ENCODE peak calls at places on chromosomes 13 and 19, in nine cellular contexts. One of them, this sample, is unnamed.
A peak's percentile ranks its signal among the peaks of the same experiment; 100 is the strongest.

GRCh38 chr13:20182231-20182846 is 10.4 kb downstream of the GJB2 start:
- DNase-seq in nephron progenitor cell: peak; percentile 59
- DNase-seq in stimulated activated CD4-positive, alpha-beta T cell treated with anti-CD3 and anti-CD28 coated beads, TNF-alpha, amount 100 ng/mL, for 1 hour: peak; percentile 17
- DNase-seq in activated CD4-positive, alpha-beta memory T cell treated with anti-CD3 and anti-CD28 coated beads for 36 hours: peak; percentile 59
- DNase-seq in choroid plexus epithelial cell: peak; percentile 89
- DNase-seq in right cardiac atrium: no peak
- DNase-seq in smooth muscle cell of the brain vasculature: peak; percentile 32
- DNase-seq in heart right ventricle: no peak
- DNase-seq in Caco-2: peak; percentile 77
- DNase-seq in this sample: no peak

GRCh38 chr13:19864018-19864338 is 529 bp upstream of the ZMYM5 start:
- DNase-seq in nephron progenitor cell: peak; percentile 59
- DNase-seq in stimulated activated CD4-positive, alpha-beta T cell treated with anti-CD3 and anti-CD28 coated beads, TNF-alpha, amount 100 ng/mL, for 1 hour: peak; percentile 24
- DNase-seq in activated CD4-positive, alpha-beta memory T cell treated with anti-CD3 and anti-CD28 coated beads for 36 hours: peak; percentile 73
- DNase-seq in choroid plexus epithelial cell: peak; percentile 83
- DNase-seq in right cardiac atrium: peak; percentile 92
- DNase-seq in smooth muscle cell of the brain vasculature: peak; percentile 62
- DNase-seq in heart right ventricle: peak; percentile 82
- DNase-seq in Caco-2: peak; percentile 79
- DNase-seq in this sample: no peak

GRCh38 chr13:23289917-23290357 is 109.2 kb downstream of the SGCG start:
- DNase-seq in nephron progenitor cell: no peak
- DNase-seq in stimulated activated CD4-positive, alpha-beta T cell treated with anti-CD3 and anti-CD28 coated beads, TNF-alpha, amount 100 ng/mL, for 1 hour: no peak
- DNase-seq in activated CD4-positive, alpha-beta memory T cell treated with anti-CD3 and anti-CD28 coated beads for 36 hours: no peak
- DNase-seq in choroid plexus epithelial cell: peak; percentile 69
- DNase-seq in right cardiac atrium: peak; percentile 65
- DNase-seq in smooth muscle cell of the brain vasculature: no peak
- DNase-seq in heart right ventricle: no peak
- DNase-seq in Caco-2: no peak
- DNase-seq in this sample: no peak

GRCh38 chr13:101116826-101117225 is 299.5 kb downstream of the NALCN start:
- DNase-seq in nephron progenitor cell: no peak
- DNase-seq in stimulated activated CD4-positive, alpha-beta T cell treated with anti-CD3 and anti-CD28 coated beads, TNF-alpha, amount 100 ng/mL, for 1 hour: no peak
- DNase-seq in activated CD4-positive, alpha-beta memory T cell treated with anti-CD3 and anti-CD28 coated beads for 36 hours: no peak
- DNase-seq in choroid plexus epithelial cell: no peak
- DNase-seq in right cardiac atrium: no peak
- DNase-seq in smooth muscle cell of the brain vasculature: no peak
- DNase-seq in heart right ventricle: no peak
- DNase-seq in Caco-2: no peak
- DNase-seq in this sample: no peak

GRCh38 chr19:13151605-13152355 is 1.6 kb downstream of the IER2 start:
- DNase-seq in nephron progenitor cell: peak; percentile 96
- DNase-seq in stimulated activated CD4-positive, alpha-beta T cell treated with anti-CD3 and anti-CD28 coated beads, TNF-alpha, amount 100 ng/mL, for 1 hour: peak; percentile 89
- DNase-seq in activated CD4-positive, alpha-beta memory T cell treated with anti-CD3 and anti-CD28 coated beads for 36 hours: peak; percentile 98
- DNase-seq in choroid plexus epithelial cell: peak; percentile 98
- DNase-seq in right cardiac atrium: peak; percentile 99
- DNase-seq in smooth muscle cell of the brain vasculature: peak; percentile 93
- DNase-seq in heart right ventricle: peak; percentile 97
- DNase-seq in Caco-2: peak; percentile 96
- DNase-seq in this sample: peak; percentile 87

GRCh38 chr13:99847318-99847750 is 124.2 kb downstream of the ZIC5 start:
- DNase-seq in nephron progenitor cell: no peak
- DNase-seq in stimulated activated CD4-positive, alpha-beta T cell treated with anti-CD3 and anti-CD28 coated beads, TNF-alpha, amount 100 ng/mL, for 1 hour: no peak
- DNase-seq in activated CD4-positive, alpha-beta memory T cell treated with anti-CD3 and anti-CD28 coated beads for 36 hours: no peak
- DNase-seq in choroid plexus epithelial cell: no peak
- DNase-seq in right cardiac atrium: no peak
- DNase-seq in smooth muscle cell of the brain vasculature: no peak
- DNase-seq in heart right ventricle: no peak
- DNase-seq in Caco-2: no peak
- DNase-seq in this sample: no peak

GRCh38 chr19:13784731-13785452 is 10.4 kb upstream of the ZSWIM4 start:
- DNase-seq in nephron progenitor cell: peak; percentile 64
- DNase-seq in stimulated activated CD4-positive, alpha-beta T cell treated with anti-CD3 and anti-CD28 coated beads, TNF-alpha, amount 100 ng/mL, for 1 hour: peak; percentile 52
- DNase-seq in activated CD4-positive, alpha-beta memory T cell treated with anti-CD3 and anti-CD28 coated beads for 36 hours: peak; percentile 86
- DNase-seq in choroid plexus epithelial cell: peak; percentile 75
- DNase-seq in right cardiac atrium: peak; percentile 91
- DNase-seq in smooth muscle cell of the brain vasculature: no peak
- DNase-seq in heart right ventricle: peak; percentile 82
- DNase-seq in Caco-2: peak; percentile 75
- DNase-seq in this sample: peak; percentile 47

GRCh38 chr19:55350620-55351315 is 3.8 kb downstream of the COX6B2 start:
- DNase-seq in nephron progenitor cell: no peak
- DNase-seq in stimulated activated CD4-positive, alpha-beta T cell treated with anti-CD3 and anti-CD28 coated beads, TNF-alpha, amount 100 ng/mL, for 1 hour: no peak
- DNase-seq in activated CD4-positive, alpha-beta memory T cell treated with anti-CD3 and anti-CD28 coated beads for 36 hours: no peak
- DNase-seq in choroid plexus epithelial cell: no peak
- DNase-seq in right cardiac atrium: peak; percentile 10
- DNase-seq in smooth muscle cell of the brain vasculature: no peak
- DNase-seq in heart right ventricle: no peak
- DNase-seq in Caco-2: no peak
- DNase-seq in this sample: no peak

GRCh38 chr13:112713517-112714253 is 23.8 kb downstream of the ATP11A start:
- DNase-seq in nephron progenitor cell: no peak
- DNase-seq in stimulated activated CD4-positive, alpha-beta T cell treated with anti-CD3 and anti-CD28 coated beads, TNF-alpha, amount 100 ng/mL, for 1 hour: no peak
- DNase-seq in activated CD4-positive, alpha-beta memory T cell treated with anti-CD3 and anti-CD28 coated beads for 36 hours: no peak
- DNase-seq in choroid plexus epithelial cell: no peak
- DNase-seq in right cardiac atrium: peak; percentile 35
- DNase-seq in smooth muscle cell of the brain vasculature: no peak
- DNase-seq in heart right ventricle: no peak
- DNase-seq in Caco-2: no peak
- DNase-seq in this sample: no peak

GRCh38 chr19:29943615-29944014 is 1.6 kb downstream of the URI1 start:
- DNase-seq in nephron progenitor cell: no peak
- DNase-seq in stimulated activated CD4-positive, alpha-beta T cell treated with anti-CD3 and anti-CD28 coated beads, TNF-alpha, amount 100 ng/mL, for 1 hour: no peak
- DNase-seq in activated CD4-positive, alpha-beta memory T cell treated with anti-CD3 and anti-CD28 coated beads for 36 hours: no peak
- DNase-seq in choroid plexus epithelial cell: no peak
- DNase-seq in right cardiac atrium: no peak
- DNase-seq in smooth muscle cell of the brain vasculature: no peak
- DNase-seq in heart right ventricle: no peak
- DNase-seq in Caco-2: no peak
- DNase-seq in this sample: no peak

GRCh38 chr13:107721436-107721835 is 493.9 kb downstream of the LIG4 start:
- DNase-seq in nephron progenitor cell: no peak
- DNase-seq in stimulated activated CD4-positive, alpha-beta T cell treated with anti-CD3 and anti-CD28 coated beads, TNF-alpha, amount 100 ng/mL, for 1 hour: no peak
- DNase-seq in activated CD4-positive, alpha-beta memory T cell treated with anti-CD3 and anti-CD28 coated beads for 36 hours: no peak
- DNase-seq in choroid plexus epithelial cell: peak; percentile 7
- DNase-seq in right cardiac atrium: no peak
- DNase-seq in smooth muscle cell of the brain vasculature: no peak
- DNase-seq in heart right ventricle: no peak
- DNase-seq in Caco-2: no peak
- DNase-seq in this sample: no peak

GRCh38 chr13:19634129-19634740 is 776 bp downstream of the MPHOSPH8 start:
- DNase-seq in nephron progenitor cell: no peak
- DNase-seq in stimulated activated CD4-positive, alpha-beta T cell treated with anti-CD3 and anti-CD28 coated beads, TNF-alpha, amount 100 ng/mL, for 1 hour: no peak
- DNase-seq in activated CD4-positive, alpha-beta memory T cell treated with anti-CD3 and anti-CD28 coated beads for 36 hours: no peak
- DNase-seq in choroid plexus epithelial cell: peak; percentile 67
- DNase-seq in right cardiac atrium: peak; percentile 46
- DNase-seq in smooth muscle cell of the brain vasculature: no peak
- DNase-seq in heart right ventricle: no peak
- DNase-seq in Caco-2: peak; percentile 27
- DNase-seq in this sample: no peak

GRCh38 chr19:18306209-18306902 is 16.5 kb downstream of the LSM4 start:
- DNase-seq in nephron progenitor cell: no peak
- DNase-seq in stimulated activated CD4-positive, alpha-beta T cell treated with anti-CD3 and anti-CD28 coated beads, TNF-alpha, amount 100 ng/mL, for 1 hour: no peak
- DNase-seq in activated CD4-positive, alpha-beta memory T cell treated with anti-CD3 and anti-CD28 coated beads for 36 hours: peak; percentile 57
- DNase-seq in choroid plexus epithelial cell: no peak
- DNase-seq in right cardiac atrium: peak; percentile 51
- DNase-seq in smooth muscle cell of the brain vasculature: no peak
- DNase-seq in heart right ventricle: no peak
- DNase-seq in Caco-2: no peak
- DNase-seq in this sample: no peak

GRCh38 chr19:43773725-43774102 is 7.1 kb downstream of the KCNN4 start:
- DNase-seq in nephron progenitor cell: no peak
- DNase-seq in stimulated activated CD4-positive, alpha-beta T cell treated with anti-CD3 and anti-CD28 coated beads, TNF-alpha, amount 100 ng/mL, for 1 hour: no peak
- DNase-seq in activated CD4-positive, alpha-beta memory T cell treated with anti-CD3 and anti-CD28 coated beads for 36 hours: no peak
- DNase-seq in choroid plexus epithelial cell: no peak
- DNase-seq in right cardiac atrium: no peak
- DNase-seq in smooth muscle cell of the brain vasculature: no peak
- DNase-seq in heart right ventricle: no peak
- DNase-seq in Caco-2: no peak
- DNase-seq in this sample: no peak